ENCODE peak calls at places on chromosomes 7 and 10, in nine cellular contexts. A, F, H, V, X, I, W, Y and K are unnamed samples.

GRCh38 chr10:61937631-61938284 is 36.3 kb downstream of the ARID5B start:
- DNase-seq in A (no peak), F (peak), H (no peak), V (no peak), X (no peak), I (no peak), W (no peak), Y (no peak), K (no peak)

GRCh38 chr7:34096777-34097176 is 191.4 kb downstream of the BMPER start:
- DNase-seq in A (no peak), F (no peak), H (no peak), V (no peak), X (no peak), I (no peak), W (no peak), Y (peak), K (no peak)

GRCh38 chr7:43362652-43363428 is 220.1 kb upstream of the STK17A start:
- DNase-seq in A (no peak), F (peak), H (peak), V (no peak), X (peak), I (peak), W (no peak), Y (no peak), K (no peak)

GRCh38 chr10:13485623-13486022 is 43.2 kb downstream of the BEND7 start:
- DNase-seq in A (no peak), F (peak), H (no peak), V (no peak), X (no peak), I (no peak), W (no peak), Y (no peak), K (no peak)

GRCh38 chr7:28986723-28987122 is 28.6 kb upstream of the TRIL start:
- DNase-seq in A (no peak), F (peak), H (no peak), V (no peak), X (no peak), I (peak), W (no peak), Y (no peak), K (no peak)

GRCh38 chr10:78507761-78508160 is 474.1 kb downstream of the RPS24 start:
- DNase-seq in A (no peak), F (no peak), H (no peak), V (no peak), X (no peak), I (no peak), W (no peak), Y (no peak), K (no peak)

GRCh38 chr10:126504051-126504760 is 115.9 kb upstream of the ADAM12 start:
- DNase-seq in A (peak), F (peak), H (peak), V (peak), X (no peak), I (peak), W (no peak), Y (peak), K (no peak)

GRCh38 chr7:116582806-116583444 is 58.1 kb downstream of the CAV1 start:
- DNase-seq in A (no peak), F (peak), H (no peak), V (no peak), X (no peak), I (no peak), W (no peak), Y (no peak), K (no peak)

GRCh38 chr10:113397031-113397430 is 155.8 kb upstream of the HABP2 start:
- DNase-seq in A (no peak), F (no peak), H (no peak), V (no peak), X (no peak), I (peak), W (peak), Y (no peak), K (no peak)

GRCh38 chr10:25382029-25382810 is 207.4 kb downstream of the GPR158 start:
- DNase-seq in A (no peak), F (no peak), H (no peak), V (no peak), X (no peak), I (no peak), W (no peak), Y (no peak), K (no peak)

GRCh38 chr10:122276611-122277205 is 5.6 kb downstream of the BTBD16 start:
- DNase-seq in A (no peak), F (peak), H (no peak), V (peak), X (no peak), I (peak), W (peak), Y (peak), K (no peak)

GRCh38 chr7:77331938-77332695 is 84.0 kb downstream of the GSAP start:
- DNase-seq in A (no peak), F (peak), H (peak), V (peak), X (peak), I (peak), W (peak), Y (peak), K (no peak)

GRCh38 chr10:90969947-90970673 is 49.2 kb upstream of the ANKRD1 start:
- DNase-seq in A (no peak), F (peak), H (no peak), V (no peak), X (no peak), I (no peak), W (no peak), Y (no peak), K (no peak)

GRCh38 chr7:66739953-66740301 is 606 bp upstream of the RABGEF1 start:
- DNase-seq in A (no peak), F (peak), H (no peak), V (no peak), X (no peak), I (no peak), W (no peak), Y (peak), K (no peak)

GRCh38 chr10:43901302-43901701 is 252.6 kb upstream of the ZNF32 start:
- DNase-seq in A (no peak), F (peak), H (no peak), V (no peak), X (no peak), I (no peak), W (no peak), Y (no peak), K (no peak)

GRCh38 chr7:152145853-152146466 is 120.5 kb downstream of the GALNT11 start:
- DNase-seq in A (no peak), F (peak), H (peak), V (no peak), X (no peak), I (peak), W (no peak), Y (peak), K (no peak)

GRCh38 chr7:42016517-42016916 is 220.5 kb downstream of the GLI3 start:
- DNase-seq in A (no peak), F (no peak), H (no peak), V (no peak), X (no peak), I (no peak), W (no peak), Y (no peak), K (no peak)

GRCh38 chr7:42012786-42013360 is 224.1 kb downstream of the GLI3 start:
- DNase-seq in A (no peak), F (peak), H (no peak), V (no peak), X (no peak), I (no peak), W (no peak), Y (no peak), K (no peak)

GRCh38 chr7:42017356-42017986 is 219.5 kb downstream of the GLI3 start:
- DNase-seq in A (no peak), F (no peak), H (no peak), V (no peak), X (no peak), I (peak), W (no peak), Y (no peak), K (no peak)

GRCh38 chr7:42015413-42015698 is 221.7 kb downstream of the GLI3 start:
- DNase-seq in A (no peak), F (peak), H (no peak), V (no peak), X (no peak), I (peak), W (no peak), Y (no peak), K (no peak)

GRCh38 chr7:42014625-42015412 is 222.2 kb downstream of the GLI3 start:
- DNase-seq in A (peak), F (peak), H (peak), V (peak), X (no peak), I (peak), W (peak), Y (peak), K (no peak)
- TF ChIP-seq CTCF in A (peak), F (peak), H (peak), V (peak), X (peak), I (peak), W (peak), Y (peak), K (peak)

GRCh38 chr10:48469516-48470020 is 135.3 kb downstream of the ARHGAP22 start:
- DNase-seq in A (no peak), F (no peak), H (no peak), V (peak), X (peak), I (no peak), W (peak), Y (no peak), K (no peak)

GRCh38 chr10:48468866-48469511 is 135.9 kb downstream of the ARHGAP22 start:
- DNase-seq in A (no peak), F (no peak), H (no peak), V (peak), X (peak), I (no peak), W (peak), Y (no peak), K (peak)

GRCh38 chr10:48470115-48470892 is 134.6 kb downstream of the ARHGAP22 start:
- DNase-seq in A (no peak), F (no peak), H (no peak), V (peak), X (peak), I (peak), W (peak), Y (peak), K (peak)

GRCh38 chr10:48472670-48473069 is 132.2 kb downstream of the ARHGAP22 start:
- DNase-seq in A (no peak), F (no peak), H (no peak), V (no peak), X (no peak), I (no peak), W (no peak), Y (no peak), K (no peak)

DNA sequence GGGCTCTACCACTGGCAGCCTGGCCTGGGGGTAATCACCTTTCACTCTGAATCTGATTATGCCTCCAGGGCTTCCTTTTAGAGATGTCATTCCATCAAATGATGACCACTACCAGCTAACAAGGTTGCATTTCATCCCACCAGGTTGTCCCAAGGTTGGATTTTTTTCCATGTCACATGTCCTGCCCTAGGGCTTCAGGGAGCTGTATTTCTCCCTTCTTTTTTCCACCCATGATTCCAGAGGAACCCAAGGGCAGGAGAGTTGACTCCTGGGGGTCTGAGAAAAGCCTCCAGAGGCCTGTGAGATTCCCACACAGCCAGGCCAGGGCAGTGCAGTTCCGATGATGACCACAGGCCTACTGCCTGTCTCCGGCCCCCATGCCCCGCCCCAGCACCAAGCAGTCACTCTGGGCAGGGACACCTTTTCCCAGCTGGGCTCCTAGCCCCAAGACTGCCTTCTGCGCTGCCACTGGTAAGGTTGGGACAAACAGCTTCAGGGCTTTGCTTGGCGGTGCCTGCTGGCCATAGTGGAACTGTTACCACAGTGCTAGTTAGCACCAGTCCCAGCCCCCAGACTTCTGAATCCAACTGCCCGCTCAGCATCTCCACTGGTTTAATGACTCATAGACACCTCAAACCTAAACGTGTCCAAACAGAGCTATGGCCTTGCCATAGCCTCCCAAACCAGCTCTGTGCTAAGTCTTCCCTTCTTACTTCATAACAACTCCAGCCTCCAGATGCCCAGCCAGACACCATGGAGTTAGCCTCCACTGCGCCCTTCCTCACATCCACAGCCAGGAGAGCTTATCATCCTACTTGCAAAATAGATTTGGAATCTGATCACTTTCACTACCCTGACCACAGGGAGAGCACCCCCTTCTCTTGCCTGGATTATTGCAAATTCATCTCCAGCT is 133.7 kb downstream of the ARHGAP22 start:
- DNase-seq in A (no peak), F (no peak), H (no peak), V (peak), X (peak), I (no peak), W (peak), Y (no peak), K (peak)
- TF ChIP-seq CTCF in A (no peak), F (no peak), H (no peak), V (peak), X (no peak), I (no peak), W (no peak), Y (no peak), K (peak)

GRCh38 chr10:69007260-69007659 is 18.7 kb downstream of the KIFBP start:
- DNase-seq in A (no peak), F (no peak), H (no peak), V (no peak), X (no peak), I (no peak), W (no peak), Y (no peak), K (no peak)
- TF ChIP-seq CTCF in A (no peak), F (no peak), H (no peak), V (peak), X (no peak), I (no peak), W (no peak), Y (no peak), K (no peak)

GRCh38 chr7:6475433-6476186 is 27.9 kb upstream of the DAGLB start:
- DNase-seq in A (no peak), F (no peak), H (no peak), V (no peak), X (no peak), I (no peak), W (no peak), Y (no peak), K (no peak)
- TF ChIP-seq CTCF in A (no peak), F (no peak), H (no peak), V (no peak), X (no peak), I (no peak), W (no peak), Y (no peak), K (no peak)